ENCODE peak calls at places on chromosome 6, in ten cellular contexts. One of them, this sample, is unnamed.

GRCh38 chr6:2197177-2197671 is 48.2 kb downstream of the GMDS start:
- DNase-seq in NCI-H1092: no peak
- DNase-seq in pancreas: no peak
- DNase-seq in stomach: no peak
- DNase-seq in body of pancreas: no peak
- DNase-seq in NCI-H1436: no peak
- DNase-seq in psoas muscle: peak
- DNase-seq in non-pigmented ciliary epithelial cell: no peak
- DNase-seq in fibroblast of the aortic adventitia: peak
- DNase-seq in EL: peak
- DNase-seq in this sample: no peak

GRCh38 chr6:53956068-53956711 is 155.1 kb upstream of the MLIP start:
- DNase-seq in NCI-H1092: peak
- DNase-seq in pancreas: peak
- DNase-seq in stomach: peak
- DNase-seq in body of pancreas: peak
- DNase-seq in NCI-H1436: peak
- DNase-seq in psoas muscle: peak
- DNase-seq in non-pigmented ciliary epithelial cell: peak
- DNase-seq in fibroblast of the aortic adventitia: peak
- DNase-seq in EL: peak
- DNase-seq in this sample: peak

GRCh38 chr6:126102358-126102757 is 116.0 kb downstream of the TRMT11 start:
- DNase-seq in NCI-H1092: no peak
- DNase-seq in pancreas: no peak
- DNase-seq in stomach: no peak
- DNase-seq in body of pancreas: no peak
- DNase-seq in NCI-H1436: no peak
- DNase-seq in psoas muscle: no peak
- DNase-seq in non-pigmented ciliary epithelial cell: no peak
- DNase-seq in fibroblast of the aortic adventitia: no peak
- DNase-seq in EL: no peak
- DNase-seq in this sample: no peak

GRCh38 chr6:162478191-162478642 is 249.3 kb downstream of the PRKN start:
- DNase-seq in NCI-H1092: no peak
- DNase-seq in pancreas: no peak
- DNase-seq in stomach: no peak
- DNase-seq in body of pancreas: no peak
- DNase-seq in NCI-H1436: no peak
- DNase-seq in psoas muscle: no peak
- DNase-seq in non-pigmented ciliary epithelial cell: no peak
- DNase-seq in fibroblast of the aortic adventitia: no peak
- DNase-seq in EL: no peak
- DNase-seq in this sample: no peak

GRCh38 chr6:149147939-149148718 is 169.4 kb upstream of the TAB2 start:
- DNase-seq in NCI-H1092: no peak
- DNase-seq in pancreas: no peak
- DNase-seq in stomach: no peak
- DNase-seq in body of pancreas: no peak
- DNase-seq in NCI-H1436: no peak
- DNase-seq in psoas muscle: no peak
- DNase-seq in non-pigmented ciliary epithelial cell: no peak
- DNase-seq in fibroblast of the aortic adventitia: no peak
- DNase-seq in EL: no peak
- DNase-seq in this sample: no peak

GRCh38 chr6:167574431-167575097 is 249.7 kb downstream of the TTLL2 start:
- DNase-seq in NCI-H1092: no peak
- DNase-seq in pancreas: no peak
- DNase-seq in stomach: no peak
- DNase-seq in body of pancreas: no peak
- DNase-seq in NCI-H1436: no peak
- DNase-seq in psoas muscle: no peak
- DNase-seq in non-pigmented ciliary epithelial cell: no peak
- DNase-seq in fibroblast of the aortic adventitia: no peak
- DNase-seq in EL: no peak
- DNase-seq in this sample: no peak

GRCh38 chr6:93418448-93419303 is 683 bp downstream of the EPHA7 start:
- DNase-seq in NCI-H1092: peak
- DNase-seq in pancreas: peak
- DNase-seq in stomach: no peak
- DNase-seq in body of pancreas: peak
- DNase-seq in NCI-H1436: peak
- DNase-seq in psoas muscle: peak
- DNase-seq in non-pigmented ciliary epithelial cell: no peak
- DNase-seq in fibroblast of the aortic adventitia: no peak
- DNase-seq in EL: no peak
- DNase-seq in this sample: no peak

GRCh38 chr6:15421945-15422733 is 176.3 kb downstream of the JARID2 start:
- DNase-seq in NCI-H1092: no peak
- DNase-seq in pancreas: no peak
- DNase-seq in stomach: no peak
- DNase-seq in body of pancreas: no peak
- DNase-seq in NCI-H1436: no peak
- DNase-seq in psoas muscle: no peak
- DNase-seq in non-pigmented ciliary epithelial cell: no peak
- DNase-seq in fibroblast of the aortic adventitia: no peak
- DNase-seq in EL: no peak
- DNase-seq in this sample: no peak

GRCh38 chr6:114432380-114432779 is 89.6 kb upstream of the HS3ST5 start:
- DNase-seq in NCI-H1092: no peak
- DNase-seq in pancreas: no peak
- DNase-seq in stomach: no peak
- DNase-seq in body of pancreas: no peak
- DNase-seq in NCI-H1436: peak
- DNase-seq in psoas muscle: no peak
- DNase-seq in non-pigmented ciliary epithelial cell: no peak
- DNase-seq in fibroblast of the aortic adventitia: no peak
- DNase-seq in EL: no peak
- DNase-seq in this sample: no peak

GRCh38 chr6:93136111-93136510 is 283.2 kb downstream of the EPHA7 start:
- DNase-seq in NCI-H1092: no peak
- DNase-seq in pancreas: no peak
- DNase-seq in stomach: no peak
- DNase-seq in body of pancreas: no peak
- DNase-seq in NCI-H1436: no peak
- DNase-seq in psoas muscle: no peak
- DNase-seq in non-pigmented ciliary epithelial cell: no peak
- DNase-seq in fibroblast of the aortic adventitia: no peak
- DNase-seq in EL: no peak
- DNase-seq in this sample: no peak

GRCh38 chr6:139271056-139271455 is 20.7 kb downstream of the TXLNB start:
- DNase-seq in NCI-H1092: no peak
- DNase-seq in pancreas: no peak
- DNase-seq in stomach: no peak
- DNase-seq in body of pancreas: no peak
- DNase-seq in NCI-H1436: no peak
- DNase-seq in psoas muscle: no peak
- DNase-seq in non-pigmented ciliary epithelial cell: peak
- DNase-seq in fibroblast of the aortic adventitia: peak
- DNase-seq in EL: no peak
- DNase-seq in this sample: no peak

GRCh38 chr6:107180114-107180513 is 64.8 kb upstream of the BEND3 start:
- DNase-seq in NCI-H1092: no peak
- DNase-seq in pancreas: no peak
- DNase-seq in stomach: no peak
- DNase-seq in body of pancreas: no peak
- DNase-seq in NCI-H1436: no peak
- DNase-seq in psoas muscle: no peak
- DNase-seq in non-pigmented ciliary epithelial cell: no peak
- DNase-seq in fibroblast of the aortic adventitia: no peak
- DNase-seq in EL: no peak
- DNase-seq in this sample: no peak

GRCh38 chr6:16105874-16106273 is 23.0 kb upstream of the MYLIP start:
- DNase-seq in NCI-H1092: no peak
- DNase-seq in pancreas: no peak
- DNase-seq in stomach: no peak
- DNase-seq in body of pancreas: no peak
- DNase-seq in NCI-H1436: no peak
- DNase-seq in psoas muscle: no peak
- DNase-seq in non-pigmented ciliary epithelial cell: no peak
- DNase-seq in fibroblast of the aortic adventitia: peak
- DNase-seq in EL: peak
- DNase-seq in this sample: no peak

GRCh38 chr6:17599885-17600526 is at the start of gene FAM8A1:
- DNase-seq in NCI-H1092: peak
- DNase-seq in pancreas: peak
- DNase-seq in stomach: peak
- DNase-seq in body of pancreas: peak
- DNase-seq in NCI-H1436: peak
- DNase-seq in psoas muscle: peak
- DNase-seq in non-pigmented ciliary epithelial cell: no peak
- DNase-seq in fibroblast of the aortic adventitia: peak
- DNase-seq in EL: peak
- DNase-seq in this sample: peak

GRCh38 chr6:109073344-109074235 is 21.1 kb downstream of the SESN1 start:
- DNase-seq in NCI-H1092: peak
- DNase-seq in pancreas: peak
- DNase-seq in stomach: no peak
- DNase-seq in body of pancreas: no peak
- DNase-seq in NCI-H1436: peak
- DNase-seq in psoas muscle: no peak
- DNase-seq in non-pigmented ciliary epithelial cell: no peak
- DNase-seq in fibroblast of the aortic adventitia: peak
- DNase-seq in EL: peak
- DNase-seq in this sample: no peak